ENCODE peak calls at places on chromosome 9, in four cellular contexts. V is A549, Y is GM23338, B is DND-41. G is an unnamed sample.

GRCh38 chr9:96612966-96613589 is 6.6 kb downstream of the CDC14B start:
- DNase-seq in V (no peak), Y (no peak), B (no peak), G (no peak)

GRCh38 chr9:89461302-89461701 is 36.6 kb downstream of the SEMA4D start:
- DNase-seq in V (no peak), Y (no peak), B (no peak), G (no peak)

GRCh38 chr9:127555830-127556820 is 56.0 kb upstream of the STXBP1 start:
- DNase-seq in V (peak; percentile 90), Y (no peak), B (peak; percentile 78), G (no peak)

GRCh38 chr9:124149992-124150391 is 107.8 kb upstream of the NEK6 start:
- DNase-seq in V (no peak), Y (peak; percentile 61), B (no peak), G (peak; percentile 55)

GRCh38 chr9:96025995-96026572 is 150.6 kb downstream of the ERCC6L2 start:
- DNase-seq in V (no peak), Y (peak; percentile 88), B (no peak), G (no peak)

GRCh38 chr9:128149001-128149701 is at the start of gene LCN2:
- DNase-seq in V (peak; percentile 74), Y (no peak), B (no peak), G (no peak)

GRCh38 chr9:64773491-64773931 is 511.5 kb downstream of the FOXD4L5 start:
- DNase-seq in V (no peak), Y (peak; percentile 1), B (no peak), G (peak; percentile 36)

GRCh38 chr9:7668541-7668940 is 131.0 kb downstream of the DMAC1 start:
- DNase-seq in V (no peak), Y (no peak), B (no peak), G (no peak)

GRCh38 chr9:96086936-96087582 is 211.6 kb downstream of the ERCC6L2 start:
- DNase-seq in V (peak; percentile 24), Y (no peak), B (no peak), G (no peak)

GRCh38 chr9:109751253-109751652 is 28.7 kb upstream of the PALM2AKAP2 start:
- DNase-seq in V (no peak), Y (peak; percentile 17), B (no peak), G (no peak)

GRCh38 chr9:130446111-130446861 is 1.5 kb downstream of the ASS1 start:
- DNase-seq in V (no peak), Y (peak; percentile 45), B (no peak), G (no peak)

GRCh38 chr9:120915854-120916495 is 10.6 kb downstream of the TRAF1 start:
- DNase-seq in V (no peak), Y (no peak), B (peak; percentile 56), G (no peak)

GRCh38 chr9:74285075-74285474 is 212.1 kb upstream of the RORB start:
- DNase-seq in V (peak; percentile 19), Y (no peak), B (no peak), G (no peak)

GRCh38 chr9:81035171-81035570 is 654.2 kb downstream of the TLE1 start:
- DNase-seq in V (no peak), Y (no peak), B (no peak), G (no peak)

GRCh38 chr9:129542761-129543160 is 78.1 kb downstream of the C9orf50 start:
- DNase-seq in V (no peak), Y (no peak), B (no peak), G (no peak)

GRCh38 chr9:68872026-68872501 is 141.8 kb downstream of the PRKACG start:
- DNase-seq in V (no peak), Y (peak; percentile 95), B (no peak), G (no peak)

GRCh38 chr9:94922098-94922607 is 195.7 kb downstream of the AOPEP start:
- DNase-seq in V (peak; percentile 93), Y (no peak), B (no peak), G (no peak)

GRCh38 chr9:89664896-89665329 is 60.1 kb downstream of the GADD45G start:
- DNase-seq in V (no peak), Y (peak; percentile 32), B (no peak), G (no peak)

GRCh38 chr9:130927338-130927737 is 11.7 kb downstream of the FIBCD1 start:
- DNase-seq in V (no peak), Y (no peak), B (no peak), G (no peak)

GRCh38 chr9:129285979-129286772 is 108.1 kb upstream of the IER5L start:
- DNase-seq in V (no peak), Y (no peak), B (no peak), G (no peak)

GRCh38 chr9:5917888-5918287 is 27.2 kb downstream of the MLANA start:
- DNase-seq in V (no peak), Y (no peak), B (no peak), G (no peak)

GRCh38 chr9:5918460-5918859 is 27.8 kb downstream of the MLANA start:
- DNase-seq in V (no peak), Y (no peak), B (no peak), G (no peak)

GRCh38 chr9:5920860-5921328 is 30.2 kb downstream of the MLANA start:
- DNase-seq in V (no peak), Y (no peak), B (no peak), G (no peak)

GRCh38 chr9:5915438-5915837 is 24.7 kb downstream of the MLANA start:
- DNase-seq in V (no peak), Y (no peak), B (no peak), G (no peak)

GRCh38 chr9:5917273-5917672 is 26.6 kb downstream of the MLANA start:
- DNase-seq in V (no peak), Y (no peak), B (no peak), G (no peak)
- H3K4me2 ChIP-seq in V (no peak overlapping the region), Y (no peak overlapping the region), B (no peak overlapping the region), G (no peak overlapping the region)

GRCh38 chr9:88051138-88051537 is 76.8 kb upstream of the CDK20 start:
- DNase-seq in V (no peak), Y (no peak), B (no peak), G (no peak)

GRCh38 chr9:88046542-88046941 is 72.2 kb upstream of the CDK20 start:
- DNase-seq in V (no peak), Y (no peak), B (no peak), G (no peak)

GRCh38 chr9:88045686-88046085 is 71.4 kb upstream of the CDK20 start:
- DNase-seq in V (no peak), Y (peak; percentile 57), B (no peak), G (no peak)

GRCh38 chr9:88052446-88052845 is 78.1 kb upstream of the CDK20 start:
- DNase-seq in V (no peak), Y (no peak), B (no peak), G (no peak)

GRCh38 chr9:88049677-88050307 is 75.5 kb upstream of the CDK20 start:
- DNase-seq in V (no peak), Y (no peak), B (no peak), G (no peak)
- H3K27ac ChIP-seq in V (no peak overlapping the region), Y (no peak overlapping the region), B (no peak overlapping the region), G (no peak overlapping the region)

GRCh38 chr9:29685531-29685930 is 2112.2 kb upstream of the C9orf72 start:
- DNase-seq in V (no peak), Y (peak; percentile 3), B (no peak), G (no peak)
- H3K4me1 ChIP-seq in V (no peaks in the 10 kb centered on the region), Y (peaks cover 3% of the 10 kb centered on the region), B (no peaks in the 10 kb centered on the region), G (no peaks in the 10 kb centered on the region)

GRCh38 chr9:135370411-135371375 is 108.9 kb upstream of the PPP1R26 start:
- DNase-seq in V (no peak), Y (no peak), B (no peak), G (no peak)
- H3K4me2 ChIP-seq in V (no peak overlapping the region), Y (no peak overlapping the region), B (no peak overlapping the region), G (no peak overlapping the region)

GRCh38 chr9:35650341-35651158 is at the start of gene SIT1:
- DNase-seq in V (no peak), Y (peak; percentile 75), B (peak; percentile 78), G (peak; percentile 68)
- H3K27ac ChIP-seq in V (peak within 1 kb of the TSS; percentile 65), Y (no peak within 1 kb of the TSS), B (peak within 1 kb of the TSS; percentile 100), G (peak within 1 kb of the TSS; percentile 79)

GRCh38 chr9:17009071-17009470 is 125.8 kb upstream of the CNTLN start:
- DNase-seq in V (no peak), Y (no peak), B (no peak), G (no peak)

GRCh38 chr9:17011870-17012269 is 123.0 kb upstream of the CNTLN start:
- DNase-seq in V (no peak), Y (no peak), B (no peak), G (no peak)

GRCh38 chr9:17018001-17018491 is 116.8 kb upstream of the CNTLN start:
- DNase-seq in V (no peak), Y (no peak), B (no peak), G (no peak)

GRCh38 chr9:17018540-17019196 is 116.2 kb upstream of the CNTLN start:
- DNase-seq in V (no peak), Y (no peak), B (no peak), G (no peak)

GRCh38 chr9:17013010-17013409 is 121.8 kb upstream of the CNTLN start:
- DNase-seq in V (no peak), Y (no peak), B (no peak), G (no peak)
- H3K4me1 ChIP-seq in V (no peaks in the 10 kb centered on the region), Y (no peaks in the 10 kb centered on the region), B (no peaks in the 10 kb centered on the region), G (no peaks in the 10 kb centered on the region)

DNA sequence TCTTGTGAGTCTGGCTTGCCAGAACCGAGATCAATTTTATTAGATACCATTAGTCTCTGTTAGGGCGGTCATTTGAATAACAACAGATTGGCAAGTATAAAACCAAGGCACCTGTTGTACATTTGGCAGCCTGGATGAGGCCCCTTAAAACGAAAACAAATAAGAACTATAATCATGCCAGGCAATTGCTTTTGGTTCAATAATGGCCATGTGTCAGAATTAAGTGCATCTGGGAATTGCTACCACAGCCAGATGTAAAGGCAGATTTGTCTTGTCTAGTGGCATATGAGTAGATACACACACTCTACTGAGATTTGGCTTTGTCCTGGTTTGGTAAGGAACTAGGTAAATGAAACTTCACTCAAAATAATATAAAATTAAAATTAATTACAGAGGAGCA is 1046.2 kb upstream of the DMAC1 start:
- DNase-seq in V (no peak), Y (no peak), B (no peak), G (no peak)
- H3K4me2 ChIP-seq in V (no peak overlapping the region), Y (no peak overlapping the region), B (no peak overlapping the region), G (no peak overlapping the region)

GRCh38 chr9:87714819-87715218 is 11.1 kb upstream of the CTSL start:
- DNase-seq in V (peak; percentile 78), Y (no peak), B (no peak), G (no peak)
- H3K27ac ChIP-seq in V (peak overlapping the region; percentile 91), Y (no peak overlapping the region), B (no peak overlapping the region), G (no peak overlapping the region)

GRCh38 chr9:132494857-132495256 is 84.8 kb downstream of the CFAP77 start:
- DNase-seq in V (no peak), Y (no peak), B (no peak), G (no peak)

GRCh38 chr9:132500193-132500592 is 82.2 kb upstream of the BARHL1 start:
- DNase-seq in V (no peak), Y (no peak), B (no peak), G (no peak)

GRCh38 chr9:132499251-132499650 is 83.2 kb upstream of the BARHL1 start:
- DNase-seq in V (no peak), Y (no peak), B (no peak), G (no peak)

GRCh38 chr9:132498811-132499210 is 83.6 kb upstream of the BARHL1 start:
- DNase-seq in V (no peak), Y (peak; percentile 52), B (no peak), G (no peak)

GRCh38 chr9:132497731-132498130 is 84.7 kb upstream of the BARHL1 start:
- DNase-seq in V (no peak), Y (no peak), B (no peak), G (no peak)
- H3K4me1 ChIP-seq in V (no peaks in the 10 kb centered on the region), Y (no peaks in the 10 kb centered on the region), B (no peaks in the 10 kb centered on the region), G (peaks cover 15% of the 10 kb centered on the region)

G was measured in Karpas-422.